ENCODE peak calls at places on chromosomes 16 and 17, in seven cellular contexts. B, M, N, Q, O, D and C are unnamed samples.
A peak's percentile ranks its signal among the peaks of the same experiment; 100 is the strongest.

GRCh38 chr16:72125635-72126428 is 32.2 kb downstream of the DHX38 start:
- DNase-seq in B (no peak), M (no peak), N (no peak), Q (no peak), O (no peak), D (no peak), C (no peak)

GRCh38 chr16:9136596-9136995 is 45.2 kb downstream of the HAPSTR1 start:
- DNase-seq in B (no peak), M (no peak), N (no peak), Q (no peak), O (no peak), D (peak; percentile 26), C (no peak)

GRCh38 chr16:12868788-12869187 is 32.6 kb upstream of the SHISA9 start:
- DNase-seq in B (no peak), M (no peak), N (no peak), Q (no peak), O (no peak), D (no peak), C (no peak)

GRCh38 chr16:89855301-89855945 is 18.0 kb upstream of the TCF25 start:
- DNase-seq in B (no peak), M (no peak), N (no peak), Q (no peak), O (no peak), D (no peak), C (no peak)

GRCh38 chr16:31009120-31009519 is 1.3 kb downstream of the STX1B start:
- DNase-seq in B (no peak), M (no peak), N (no peak), Q (no peak), O (no peak), D (no peak), C (no peak)

GRCh38 chr17:79749156-79749815 is 18.5 kb downstream of the ENPP7 start:
- DNase-seq in B (peak; percentile 74), M (no peak), N (peak; percentile 65), Q (peak; percentile 73), O (peak; percentile 28), D (no peak), C (peak; percentile 10)

GRCh38 chr17:55521193-55521592 is 9.9 kb upstream of the SMIM36 start:
- DNase-seq in B (no peak), M (no peak), N (no peak), Q (no peak), O (no peak), D (no peak), C (no peak)

GRCh38 chr17:57401556-57402488 is 145.5 kb downstream of the MSI2 start:
- DNase-seq in B (no peak), M (peak; percentile 17), N (no peak), Q (no peak), O (no peak), D (no peak), C (no peak)

GRCh38 chr17:76056882-76057281 is 15.4 kb downstream of the SRP68 start:
- DNase-seq in B (no peak), M (no peak), N (no peak), Q (no peak), O (no peak), D (no peak), C (no peak)

GRCh38 chr16:49150341-49150740 is 131.3 kb downstream of the CBLN1 start:
- DNase-seq in B (no peak), M (no peak), N (no peak), Q (no peak), O (no peak), D (no peak), C (no peak)

GRCh38 chr16:82936941-82937551 is 310.3 kb downstream of the CDH13 start:
- DNase-seq in B (peak; percentile 85), M (no peak), N (peak; percentile 85), Q (peak; percentile 81), O (no peak), D (no peak), C (peak; percentile 15)

GRCh38 chr16:25012525-25012991 is 2.6 kb downstream of the ARHGAP17 start:
- DNase-seq in B (peak; percentile 81), M (no peak), N (peak; percentile 73), Q (peak; percentile 59), O (peak; percentile 94), D (peak; percentile 65), C (no peak)

GRCh38 chr16:85949787-85950186 is 50.8 kb downstream of the IRF8 start:
- DNase-seq in B (no peak), M (no peak), N (no peak), Q (no peak), O (no peak), D (no peak), C (no peak)

GRCh38 chr16:85945424-85945751 is 46.4 kb downstream of the IRF8 start:
- DNase-seq in B (no peak), M (no peak), N (no peak), Q (no peak), O (no peak), D (no peak), C (no peak)

GRCh38 chr16:85946680-85947510 is 47.9 kb downstream of the IRF8 start:
- DNase-seq in B (no peak), M (no peak), N (no peak), Q (no peak), O (no peak), D (no peak), C (no peak)

GRCh38 chr16:85948870-85949269 is 49.9 kb downstream of the IRF8 start:
- DNase-seq in B (no peak), M (no peak), N (no peak), Q (no peak), O (no peak), D (no peak), C (no peak)

DNA sequence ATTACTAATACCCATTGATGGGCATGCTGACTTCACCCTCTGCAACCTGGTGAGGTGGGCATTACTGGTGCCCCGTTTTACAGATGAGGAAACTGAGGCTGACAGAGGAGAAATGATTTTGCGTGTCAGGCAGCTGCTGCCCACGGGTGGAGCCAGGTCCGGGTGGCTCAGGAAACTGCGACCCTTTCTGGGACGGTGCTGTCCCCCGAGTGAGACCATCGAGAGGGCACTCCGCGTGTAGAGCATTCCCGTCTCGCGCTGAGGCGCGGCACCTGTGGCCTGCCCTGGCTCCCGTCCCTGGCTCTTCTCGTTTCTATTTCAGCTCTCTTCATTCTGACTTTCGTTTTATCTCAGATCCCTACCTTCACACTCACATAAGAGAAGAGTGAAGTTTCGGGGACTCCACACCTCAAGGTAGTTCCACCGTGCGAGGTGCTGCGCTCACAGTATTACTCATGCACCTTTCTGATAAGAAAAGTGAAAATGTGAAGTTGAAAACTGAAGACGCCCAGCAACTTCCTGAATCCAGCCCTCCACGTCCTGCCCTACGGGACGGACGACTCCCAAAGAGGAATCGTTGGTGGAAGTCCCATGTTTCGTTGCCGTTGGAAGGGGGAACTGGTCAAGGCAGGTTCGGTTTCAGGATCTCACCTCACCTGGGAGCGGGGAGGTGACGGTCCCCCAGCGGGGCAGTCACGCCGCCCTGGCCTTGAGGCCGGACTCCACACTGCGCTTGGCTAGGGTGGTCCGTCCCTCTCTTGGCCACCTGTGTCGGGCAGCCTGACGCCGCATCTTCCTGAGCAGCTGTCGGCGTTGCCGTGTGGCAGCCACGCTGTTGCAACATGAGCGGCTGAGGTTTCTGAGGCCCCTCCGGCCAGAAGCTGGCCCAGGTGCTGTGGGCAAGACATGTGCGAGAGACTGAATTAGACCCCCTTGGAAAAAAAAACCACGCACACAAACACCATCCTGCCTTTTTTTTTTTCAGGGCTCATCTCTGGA is 48.8 kb downstream of the IRF8 start:
- DNase-seq in B (no peak), M (no peak), N (no peak), Q (no peak), O (no peak), D (no peak), C (no peak)
- H3K4me3 ChIP-seq in B (no peak overlapping the region), M (no peak overlapping the region), N (no peak overlapping the region), Q (no peak overlapping the region), O (no peak overlapping the region), D (peak overlapping the region; percentile 7), C (no peak overlapping the region)

DNA sequence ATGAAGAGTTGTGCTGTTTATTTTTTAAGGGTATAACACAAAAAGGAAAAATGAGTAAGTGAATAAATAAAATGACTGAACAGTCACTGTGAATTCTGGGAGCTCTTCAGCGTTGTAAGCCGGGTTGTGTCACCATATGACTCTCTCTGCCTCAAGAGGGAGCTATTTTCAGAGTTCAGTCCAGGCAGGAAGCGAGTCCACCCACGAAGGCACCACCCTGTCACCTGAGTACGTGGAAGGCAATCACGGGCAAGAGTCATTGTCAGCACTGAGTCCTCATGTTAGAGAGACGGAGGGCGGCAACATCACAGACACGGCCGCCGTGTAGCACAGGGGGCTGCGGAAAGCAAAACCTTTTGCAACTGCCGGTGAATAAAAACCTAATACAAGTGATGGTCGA is 227.6 kb downstream of the UTP18 start:
- DNase-seq in B (no peak), M (peak; percentile 40), N (no peak), Q (no peak), O (no peak), D (no peak), C (no peak)
- TF ChIP-seq CTCF in B (no peak), M (no peak), N (no peak), Q (peak; percentile 3), O (no peak), D (no peak), C (peak; percentile 32)

DNA sequence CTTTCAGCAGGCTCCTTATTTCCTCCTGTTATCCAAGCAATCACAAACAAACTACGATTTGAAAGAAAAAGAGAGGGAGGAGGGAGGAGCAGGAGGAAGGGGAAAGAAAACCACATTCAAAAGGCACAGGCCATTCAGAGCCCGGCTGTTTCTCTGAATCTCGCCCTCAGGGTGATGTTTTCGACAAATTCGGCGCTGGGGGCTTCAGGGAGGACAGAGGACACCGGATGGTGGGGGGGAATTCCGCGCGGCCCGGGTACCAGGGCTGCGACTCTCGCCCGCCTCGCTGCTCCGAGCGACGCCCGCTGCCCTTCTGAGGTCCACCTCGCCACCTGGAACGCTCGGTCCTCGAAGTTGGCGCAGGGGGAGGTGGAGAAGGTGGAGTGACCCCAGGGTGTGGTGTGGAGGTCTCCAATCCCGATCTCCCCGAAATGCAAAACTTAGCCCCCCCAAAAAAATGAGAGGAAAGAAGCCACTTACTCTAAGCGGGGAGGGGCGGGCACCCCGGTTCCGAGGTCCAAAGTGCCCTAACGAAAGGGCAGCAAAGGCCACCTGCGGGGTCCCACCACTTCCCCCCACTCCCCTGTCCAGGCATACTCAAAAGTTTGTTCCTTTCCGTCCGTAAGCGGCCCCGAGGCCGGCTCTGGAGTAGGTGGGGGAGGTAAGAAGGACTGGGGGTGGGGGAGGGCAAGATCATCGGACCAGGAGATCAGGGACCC is 1.2 kb downstream of the TOX3 start:
- DNase-seq in B (no peak), M (peak; percentile 21), N (no peak), Q (no peak), O (no peak), D (no peak), C (no peak)
- H3K4me3 ChIP-seq in B (no peak overlapping the region), M (peak overlapping the region; percentile 38), N (no peak overlapping the region), Q (no peak overlapping the region), O (no peak overlapping the region), D (peak overlapping the region; percentile 57), C (peak overlapping the region; percentile 80)

DNA sequence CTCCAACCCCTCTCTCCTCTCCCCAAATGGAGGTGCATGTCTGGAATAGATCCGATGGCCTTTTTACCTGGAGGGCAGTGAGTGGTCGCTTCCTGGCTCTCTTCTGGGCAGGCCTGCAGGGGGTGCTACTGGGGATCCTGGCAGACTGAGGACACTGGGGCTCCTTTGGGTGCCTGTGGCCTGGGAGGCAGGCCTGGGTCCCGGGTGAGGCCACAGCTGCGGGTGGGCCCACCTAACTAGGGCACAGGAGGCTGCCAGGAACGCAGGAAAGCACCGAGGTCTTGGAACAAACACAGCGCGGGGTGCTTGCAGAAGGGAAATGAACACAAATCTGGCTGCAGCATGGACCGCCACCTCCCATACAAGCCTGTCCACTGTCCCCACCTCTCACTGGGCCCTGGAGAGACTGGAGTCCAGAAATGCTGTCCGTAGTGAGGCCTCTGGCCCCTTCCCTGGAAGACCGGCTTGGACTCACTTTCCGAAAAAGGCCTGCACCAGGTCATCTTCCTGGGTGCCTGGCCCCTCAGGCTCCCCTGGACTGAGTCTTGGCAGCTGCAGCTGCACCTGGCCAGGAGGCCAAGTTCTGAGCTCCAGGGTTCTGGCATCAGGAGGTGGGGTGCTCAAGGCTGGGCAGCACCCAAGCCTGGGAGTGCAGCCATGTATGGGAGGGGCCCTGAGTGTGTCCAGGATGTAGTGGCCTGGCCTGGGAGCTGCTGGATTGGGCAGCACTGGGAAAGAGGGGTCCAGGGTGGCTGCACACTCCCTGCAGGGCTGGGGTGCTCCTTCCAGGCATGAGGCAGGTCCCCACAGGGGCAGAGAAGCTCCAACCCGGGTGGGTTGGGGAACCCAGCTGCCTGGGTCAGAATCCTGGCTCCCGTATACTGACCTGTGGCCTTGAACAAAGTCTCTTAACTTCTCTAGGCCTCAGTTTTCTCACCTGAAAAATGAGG is 195.1 kb downstream of the IRF8 start:
- DNase-seq in B (no peak), M (no peak), N (no peak), Q (no peak), O (no peak), D (peak; percentile 72), C (no peak)
- TF ChIP-seq CTCF in B (peak; percentile 31), M (peak; percentile 23), N (peak; percentile 14), Q (no peak), O (peak; percentile 28), D (no peak), C (no peak)